ENCODE peak calls at places on chromosomes 2 and 18, in five cellular contexts. E, Y, T, L and U are unnamed samples.
A peak's percentile ranks its signal among the peaks of the same experiment; 100 is the strongest.

GRCh38 chr18:8045890-8046289 is 478.8 kb downstream of the PTPRM start:
- DNase-seq in T (no peak), L (no peak), Y (no peak), E (peak; percentile 15), U (no peak)

GRCh38 chr2:144835634-144836351 is 315.9 kb upstream of the ZEB2 start:
- DNase-seq in T (peak; percentile 24), L (peak; percentile 43), E (peak; percentile 12), Y (no peak), U (no peak)

GRCh38 chr2:14634223-14634884 is 1.8 kb downstream of the LRATD1 start:
- DNase-seq in Y (peak; percentile 53), L (peak; percentile 90), E (no peak), T (peak; percentile 54), U (no peak)

GRCh38 chr18:41690332-41691110 is 264.5 kb upstream of the PIK3C3 start:
- DNase-seq in Y (no peak), L (no peak), E (no peak), T (no peak), U (no peak)

GRCh38 chr2:240933048-240933965 is 27.2 kb downstream of the CROCC2 start:
- DNase-seq in Y (no peak), L (no peak), T (no peak), E (no peak), U (no peak)

GRCh38 chr18:34122724-34123334 is 101.9 kb downstream of the NOL4 start:
- DNase-seq in L (peak; percentile 74), E (peak; percentile 16), T (peak; percentile 53), Y (no peak), U (peak; percentile 38)

GRCh38 chr2:80102026-80102425 is 202.5 kb downstream of the LRRTM1 start:
- DNase-seq in T (peak; percentile 97), E (no peak), Y (no peak), L (no peak), U (no peak)

GRCh38 chr2:196534533-196534932 is 105.0 kb upstream of the CCDC150 start:
- DNase-seq in Y (no peak), E (no peak), T (no peak), L (no peak), U (no peak)

GRCh38 chr18:9870431-9871023 is 15.2 kb upstream of the TXNDC2 start:
- DNase-seq in E (no peak), L (peak; percentile 28), T (no peak), Y (no peak), U (no peak)

GRCh38 chr2:65974067-65974723 is 460.7 kb upstream of the MEIS1 start:
- DNase-seq in L (peak; percentile 31), T (no peak), E (no peak), Y (no peak), U (no peak)

GRCh38 chr2:201363857-201364560 is 6.9 kb upstream of the FLACC1 start:
- DNase-seq in Y (no peak), E (peak; percentile 24), T (peak; percentile 71), L (peak; percentile 72), U (peak; percentile 55)

GRCh38 chr2:41994177-41994576 is 53.6 kb upstream of the PKDCC start:
- DNase-seq in E (no peak), L (no peak), T (peak; percentile 10), Y (no peak), U (no peak)

GRCh38 chr2:82062469-82062868 is 1757.9 kb upstream of the LRRTM1 start:
- DNase-seq in T (no peak), E (no peak), L (no peak), Y (peak; percentile 27), U (no peak)

GRCh38 chr2:219380926-219381325 is 6.8 kb downstream of the DNPEP start:
- DNase-seq in T (no peak), L (no peak), Y (no peak), E (no peak), U (no peak)

GRCh38 chr2:219381448-219381847 is 6.3 kb downstream of the DNPEP start:
- DNase-seq in T (no peak), E (no peak), Y (no peak), L (no peak), U (no peak)

GRCh38 chr2:219384083-219384713 is 3.5 kb downstream of the DNPEP start:
- DNase-seq in Y (no peak), T (no peak), L (peak; percentile 59), E (no peak), U (no peak)

GRCh38 chr2:219378167-219378851 is 9.4 kb downstream of the DNPEP start:
- DNase-seq in Y (no peak), E (no peak), L (no peak), T (no peak), U (no peak)
- H3K36me3 ChIP-seq in Y (peaks cover 21% of the 10 kb centered on the region), E (peaks cover 15% of the 10 kb centered on the region), L (no peaks in the 10 kb centered on the region), T (peaks cover 51% of the 10 kb centered on the region), U (peaks cover 47% of the 10 kb centered on the region)

GRCh38 chr2:235506997-235507615 is 13.3 kb downstream of the AGAP1 start:
- DNase-seq in Y (no peak), T (no peak), L (no peak), E (no peak), U (no peak)

GRCh38 chr2:235505210-235505741 is 11.4 kb downstream of the AGAP1 start:
- DNase-seq in Y (no peak), T (no peak), L (no peak), E (no peak), U (no peak)

GRCh38 chr2:235501663-235502009 is 7.8 kb downstream of the AGAP1 start:
- DNase-seq in L (no peak), T (no peak), Y (no peak), E (no peak), U (peak; percentile 9)

GRCh38 chr2:235506291-235506996 is 12.6 kb downstream of the AGAP1 start:
- DNase-seq in L (no peak), Y (no peak), E (no peak), T (no peak), U (no peak)

DNA sequence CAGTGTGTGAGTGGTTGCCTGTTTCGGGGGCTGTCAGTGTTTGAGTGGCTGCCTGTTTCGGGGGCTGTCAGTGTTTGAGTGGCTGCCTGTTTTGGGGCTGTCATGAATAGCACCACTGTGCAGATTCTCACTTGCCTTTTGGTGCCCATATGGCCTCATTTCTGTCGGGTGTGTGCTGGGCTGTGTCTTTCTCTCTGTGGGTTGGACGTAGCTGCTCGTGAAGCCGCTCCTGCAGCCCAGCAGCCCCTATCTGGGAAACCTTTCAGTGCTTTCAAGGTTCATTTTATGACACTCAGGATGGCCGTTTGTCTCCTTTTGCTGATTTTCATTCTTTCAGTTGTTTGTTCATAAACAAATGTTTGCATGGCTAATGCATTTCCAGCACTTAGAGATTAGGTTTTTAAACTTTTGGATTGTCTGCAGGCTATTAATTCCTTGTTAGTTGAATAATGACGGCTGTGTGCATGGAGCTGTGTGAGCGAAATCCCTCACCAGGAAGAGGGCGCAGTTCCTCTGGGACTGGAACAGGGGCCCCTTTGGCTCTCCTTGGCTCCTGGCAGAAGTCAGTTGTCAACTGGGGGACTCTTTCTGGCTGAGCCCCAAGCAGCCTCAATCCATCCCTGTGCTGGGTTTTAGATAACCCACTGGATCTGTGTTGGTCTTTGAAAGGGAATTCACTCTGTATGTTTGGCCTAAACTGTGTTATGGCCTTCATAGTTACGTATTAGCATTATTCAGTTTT is 10.8 kb downstream of the AGAP1 start:
- DNase-seq in L (no peak), Y (no peak), E (no peak), T (no peak), U (no peak)
- H3K4me1 ChIP-seq in L (peaks cover 10% of the 10 kb centered on the region), Y (peaks cover 24% of the 10 kb centered on the region), E (peaks cover 43% of the 10 kb centered on the region), T (peaks cover 19% of the 10 kb centered on the region), U (peaks cover 21% of the 10 kb centered on the region)

GRCh38 chr2:88697361-88698026 is 6.0 kb downstream of the RPIA start:
- DNase-seq in T (no peak), E (no peak), Y (no peak), L (no peak), U (no peak)
- H3K9ac ChIP-seq in T (no peak overlapping the region), E (no peak overlapping the region), Y (no peak overlapping the region), L (no peak overlapping the region), U (no peak overlapping the region)

GRCh38 chr18:70337139-70337972 is 48.5 kb downstream of the SOCS6 start:
- DNase-seq in Y (peak; percentile 25), T (peak; percentile 92), E (peak; percentile 89), L (peak; percentile 96), U (no peak)
- H3K36me3 ChIP-seq in Y (no peaks in the 10 kb centered on the region), T (peaks cover 1% of the 10 kb centered on the region), E (no peaks in the 10 kb centered on the region), L (no peaks in the 10 kb centered on the region), U (no peaks in the 10 kb centered on the region)

GRCh38 chr2:116057538-116057937 is 1615.1 kb downstream of the DPP10 start:
- DNase-seq in T (no peak), L (peak; percentile 60), Y (peak; percentile 9), E (no peak), U (no peak)

DNA sequence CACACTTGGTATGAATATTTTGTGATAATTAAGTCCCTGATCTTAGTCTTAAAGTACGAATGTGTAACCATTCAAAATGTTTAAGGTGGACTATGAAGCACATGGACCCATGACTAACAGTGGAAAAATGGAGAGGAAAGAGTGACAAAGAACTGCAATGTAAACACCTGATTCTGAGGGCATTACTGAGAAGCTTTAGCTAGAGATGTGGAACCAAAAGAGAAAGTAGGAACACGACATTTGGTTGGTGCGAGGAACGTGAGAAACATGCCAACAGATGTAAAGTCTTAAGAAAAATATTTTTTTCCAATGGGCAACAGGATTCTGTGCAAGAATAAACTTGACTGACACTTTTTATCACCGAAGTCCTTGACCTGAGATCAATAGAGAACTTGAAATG is 1618.6 kb downstream of the DPP10 start:
- DNase-seq in L (no peak), Y (no peak), T (no peak), E (no peak), U (no peak)
- H3K4me1 ChIP-seq in L (no peaks in the 10 kb centered on the region), Y (no peaks in the 10 kb centered on the region), T (no peaks in the 10 kb centered on the region), E (no peaks in the 10 kb centered on the region), U (no peaks in the 10 kb centered on the region)

DNA sequence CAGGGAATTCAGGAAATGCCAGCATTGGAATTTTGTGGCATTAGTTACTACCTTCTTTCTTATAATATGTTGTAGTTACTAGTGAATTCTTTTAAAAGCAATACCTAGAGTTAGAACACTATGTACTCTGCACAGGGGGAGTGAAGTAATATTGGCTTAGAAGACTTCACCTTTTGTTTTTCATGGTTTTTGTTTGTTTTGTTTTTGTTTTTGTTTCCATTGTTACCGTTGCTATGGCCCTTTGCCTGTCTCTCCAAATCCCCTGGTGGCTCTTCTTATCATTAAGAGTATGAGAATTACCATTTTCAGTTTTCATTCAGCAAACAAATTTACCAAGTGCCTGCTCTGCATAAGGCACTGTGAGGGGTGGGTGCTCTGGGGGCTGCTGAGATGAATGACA is 160.1 kb downstream of the HAUS1 start:
- DNase-seq in Y (no peak), E (peak; percentile 16), L (peak; percentile 95), T (no peak), U (no peak)
- H3K9ac ChIP-seq in Y (no peak overlapping the region), E (no peak overlapping the region), L (no peak overlapping the region), T (no peak overlapping the region), U (no peak overlapping the region)

DNA sequence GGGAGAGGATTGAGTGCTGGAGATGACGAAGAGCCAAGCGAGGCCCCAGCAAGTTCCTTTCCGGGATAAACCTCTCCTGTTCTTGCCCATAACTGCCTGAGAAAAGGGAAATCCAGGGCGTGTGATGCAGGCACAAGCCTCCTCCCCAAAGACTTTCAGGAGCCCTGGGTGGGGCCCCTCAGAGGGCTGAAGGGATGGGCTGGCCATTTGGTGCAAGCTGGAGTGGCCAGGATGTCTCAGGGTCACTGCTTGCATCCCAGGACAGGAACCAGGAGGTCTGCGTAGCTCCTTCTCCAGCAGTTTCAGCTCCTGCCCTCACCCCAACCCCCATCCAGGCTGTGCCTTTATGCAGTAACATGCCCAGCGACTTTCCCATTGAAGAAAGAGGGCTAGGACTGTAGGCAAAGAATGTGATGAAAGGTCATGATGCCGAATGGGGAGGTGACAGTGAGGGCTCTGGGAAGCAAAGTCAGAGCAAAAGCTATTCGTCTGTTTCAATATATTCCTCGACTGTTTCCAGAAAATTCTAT is 80.2 kb downstream of the PXDN start:
- DNase-seq in E (no peak), L (no peak), Y (no peak), T (no peak), U (no peak)
- H3K36me3 ChIP-seq in E (no peaks in the 10 kb centered on the region), L (peaks cover 14% of the 10 kb centered on the region), Y (peaks cover 56% of the 10 kb centered on the region), T (peaks cover 67% of the 10 kb centered on the region), U (no peaks in the 10 kb centered on the region)